ENCODE peak calls at places on chromosomes 6 and 20, in five cellular contexts. X is sigmoid colon, M is transverse colon, J is IMR-90, B is prostate gland. G is an unnamed sample.

GRCh38 chr20:32999603-33000250 is 4.5 kb downstream of the SUN5 start:
- DNase-seq in X (no peak), M (no peak), J (no peak), B (no peak), G (no peak)

GRCh38 chr6:106461084-106461483 is 100.6 kb downstream of the CRYBG1 start:
- DNase-seq in X (no peak), M (no peak), J (no peak), B (no peak), G (no peak)

GRCh38 chr6:144639654-144640053 is 354.5 kb downstream of the UTRN start:
- DNase-seq in X (no peak), M (no peak), J (no peak), B (no peak), G (no peak)

GRCh38 chr20:23366384-23366783 is 4.4 kb downstream of the GZF1 start:
- DNase-seq in X (no peak), M (no peak), J (no peak), B (no peak), G (no peak)

GRCh38 chr6:156029296-156029985 is 573.8 kb upstream of the NOX3 start:
- DNase-seq in X (no peak), M (no peak), J (no peak), B (no peak), G (no peak)

GRCh38 chr6:56144538-56145324 is 102.6 kb downstream of the COL21A1 start:
- DNase-seq in X (no peak), M (no peak), J (peak), B (no peak), G (no peak)

GRCh38 chr6:133341607-133342158 is 100.5 kb downstream of the EYA4 start:
- DNase-seq in X (no peak), M (no peak), J (peak), B (no peak), G (no peak)

GRCh38 chr6:70299456-70299855 is 3.4 kb downstream of the COL9A1 start:
- DNase-seq in X (no peak), M (no peak), J (peak), B (no peak), G (no peak)

GRCh38 chr6:34225551-34225950 is 11.1 kb upstream of the HMGA1 start:
- DNase-seq in X (no peak), M (no peak), J (no peak), B (no peak), G (no peak)

GRCh38 chr6:34226731-34227586 is 9.7 kb upstream of the HMGA1 start:
- DNase-seq in X (no peak), M (no peak), J (no peak), B (no peak), G (no peak)

GRCh38 chr6:34229877-34230276 is 6.8 kb upstream of the HMGA1 start:
- DNase-seq in X (no peak), M (no peak), J (no peak), B (no peak), G (no peak)

GRCh38 chr6:34226066-34226465 is 10.6 kb upstream of the HMGA1 start:
- DNase-seq in X (no peak), M (no peak), J (no peak), B (no peak), G (no peak)

GRCh38 chr6:34227656-34228421 is 8.8 kb upstream of the HMGA1 start:
- DNase-seq in X (no peak), M (no peak), J (no peak), B (no peak), G (no peak)
- H3K27ac ChIP-seq in X (no peak), M (no peak), J (no peak), B (no peak), G (no peak)

GRCh38 chr6:31687860-31688693 is 7.2 kb upstream of the LY6G5C start:
- DNase-seq in X (no peak), M (no peak), J (no peak), B (no peak), G (no peak)

GRCh38 chr6:31687321-31687720 is 6.5 kb upstream of the LY6G5C start:
- DNase-seq in X (no peak), M (no peak), J (no peak), B (no peak), G (no peak)

GRCh38 chr6:31690231-31691077 is 9.6 kb upstream of the LY6G5C start:
- DNase-seq in X (no peak), M (peak), J (no peak), B (no peak), G (no peak)

GRCh38 chr6:31689249-31690110 is 8.6 kb upstream of the LY6G5C start:
- DNase-seq in X (no peak), M (no peak), J (no peak), B (no peak), G (no peak)

GRCh38 chr6:31686483-31686882 is 5.6 kb upstream of the LY6G5C start:
- DNase-seq in X (no peak), M (no peak), J (no peak), B (no peak), G (no peak)
- TF ChIP-seq POLR2A in X (no peak), M (no peak), J (no peak), B (no peak), G (no peak)

GRCh38 chr6:84768442-84769174 is 4.2 kb upstream of the TBX18 start:
- DNase-seq in X (no peak), M (no peak), J (no peak), B (no peak), G (no peak)
- H3K4me3 ChIP-seq in X (no peak), M (no peak), J (no peak), B (no peak), G (no peak)

DNA sequence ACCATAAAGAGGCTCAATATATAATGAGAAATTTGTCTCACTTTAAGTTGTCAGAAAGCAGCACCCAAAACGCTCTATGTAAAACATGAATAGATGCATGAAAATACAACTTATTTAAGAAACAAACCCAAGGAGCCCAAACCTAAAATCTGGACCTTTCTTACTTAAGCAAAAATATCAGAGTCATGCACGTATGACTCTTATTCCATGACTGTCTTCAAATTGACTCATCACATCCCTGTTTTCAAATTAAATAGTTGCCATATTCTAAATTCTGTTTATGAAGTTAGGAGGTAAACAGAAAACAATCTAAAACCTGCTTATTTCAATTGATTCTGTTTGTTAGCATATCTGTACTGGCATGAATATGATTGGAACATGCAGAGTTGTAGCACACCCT is 42.2 kb downstream of the ANKRD6 start:
- DNase-seq in X (no peak), M (no peak), J (no peak), B (no peak), G (no peak)
- H3K27ac ChIP-seq in X (no peak), M (no peak), J (no peak), B (no peak), G (no peak)

GRCh38 chr6:36807750-36808149 is 31.5 kb downstream of the CPNE5 start:
- DNase-seq in X (no peak), M (no peak), J (no peak), B (no peak), G (no peak)
- TF ChIP-seq POLR2A in X (no peak), M (no peak), J (no peak), B (no peak), G (no peak)

DNA sequence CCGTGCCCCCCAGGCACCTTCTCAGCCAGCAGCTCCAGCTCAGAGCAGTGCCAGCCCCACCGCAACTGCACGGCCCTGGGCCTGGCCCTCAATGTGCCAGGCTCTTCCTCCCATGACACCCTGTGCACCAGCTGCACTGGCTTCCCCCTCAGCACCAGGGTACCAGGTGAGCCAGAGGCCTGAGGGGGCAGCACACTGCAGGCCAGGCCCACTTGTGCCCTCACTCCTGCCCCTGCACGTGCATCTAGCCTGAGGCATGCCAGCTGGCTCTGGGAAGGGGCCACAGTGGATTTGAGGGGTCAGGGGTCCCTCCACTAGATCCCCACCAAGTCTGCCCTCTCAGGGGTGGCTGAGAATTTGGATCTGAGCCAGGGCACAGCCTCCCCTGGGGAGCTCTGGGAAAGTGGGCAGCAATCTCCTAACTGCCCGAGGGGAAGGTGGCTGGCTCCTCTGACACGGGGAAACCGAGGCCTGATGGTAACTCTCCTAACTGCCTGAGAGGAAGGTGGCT is 960 bp downstream of the TNFRSF6B start:
- DNase-seq in X (peak), M (peak), J (no peak), B (no peak), G (peak)
- H3K4me3 ChIP-seq in X (peak), M (no peak), J (no peak), B (no peak), G (peak)

DNA sequence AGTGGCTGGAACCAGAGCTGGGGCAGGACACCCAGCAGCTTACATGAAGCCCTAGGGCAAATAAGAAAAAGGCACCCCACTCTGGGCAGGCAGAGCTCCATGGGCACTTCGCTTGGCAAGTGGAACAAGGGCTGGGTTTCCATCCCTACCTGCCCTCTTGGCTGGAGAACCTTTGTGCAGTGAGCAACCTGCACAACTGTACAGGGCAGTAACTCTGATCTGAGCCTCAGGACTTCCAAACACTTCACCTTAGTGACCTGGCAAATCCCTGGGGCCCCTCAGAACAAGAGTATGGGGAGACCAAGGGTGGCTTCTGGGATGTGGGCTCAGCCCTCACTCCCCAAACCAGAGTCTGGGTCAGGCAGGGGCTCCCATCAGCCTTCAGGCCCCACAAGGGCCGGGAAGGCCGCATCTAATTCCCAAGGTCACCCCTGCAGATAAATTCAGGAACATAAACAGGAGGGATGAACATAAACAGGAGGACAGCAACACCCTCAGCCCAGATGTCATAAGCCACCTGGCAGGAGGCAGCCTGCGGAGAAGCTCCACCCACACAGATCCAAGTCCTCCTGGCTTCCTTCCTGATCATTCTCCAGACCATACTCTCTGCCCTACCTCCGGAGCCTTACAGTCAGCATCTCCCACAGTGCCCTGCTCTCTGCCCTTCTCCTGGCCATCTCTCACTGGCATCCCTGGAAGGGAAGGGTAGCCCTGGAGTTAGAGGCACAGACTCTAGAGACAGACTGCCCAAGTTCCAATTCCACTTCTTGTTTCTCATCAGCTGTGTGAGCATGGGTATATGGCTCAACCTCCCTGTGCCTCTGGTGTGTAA is 37.5 kb downstream of the HNF4A start:
- DNase-seq in X (no peak), M (peak), J (no peak), B (no peak), G (no peak)
- H3K27ac ChIP-seq in X (no peak), M (peak), J (no peak), B (no peak), G (no peak)